ENCODE peak calls at places on chromosomes 13 and 19, in seven cellular contexts. I, Y, D, G, N, C and W are unnamed samples.

GRCh38 chr13:94708031-94708571 is 4.2 kb downstream of the SOX21 start:
- DNase-seq in N (peak; percentile 95), D (peak; percentile 80), I (no peak), Y (no peak), C (no peak), G (no peak), W (no peak)

GRCh38 chr13:110376120-110376519 is 69.0 kb downstream of the COL4A2 start:
- DNase-seq in G (no peak), I (no peak), Y (no peak), D (no peak), N (no peak), C (peak; percentile 51), W (no peak)

GRCh38 chr13:43185206-43185605 is 161.8 kb downstream of the DNAJC15 start:
- DNase-seq in C (no peak), Y (no peak), N (no peak), I (no peak), D (no peak), G (no peak), W (no peak)

GRCh38 chr13:20924758-20925394 is 22.3 kb upstream of the XPO4 start:
- DNase-seq in N (peak; percentile 91), G (peak; percentile 86), I (peak; percentile 81), D (peak; percentile 76), C (peak; percentile 75), Y (peak; percentile 40), W (peak; percentile 81)

GRCh38 chr13:112973577-112973951 is 4.5 kb downstream of the MCF2L start:
- DNase-seq in G (no peak), N (no peak), C (no peak), I (no peak), Y (no peak), D (no peak), W (no peak)

GRCh38 chr19:15303105-15303780 is 29.1 kb downstream of the BRD4 start:
- DNase-seq in I (no peak), G (peak; percentile 45), D (no peak), Y (no peak), N (no peak), C (peak; percentile 51), W (no peak)

GRCh38 chr13:105805866-105806265 is 729.6 kb downstream of the EFNB2 start:
- DNase-seq in D (no peak), C (no peak), Y (no peak), G (no peak), N (no peak), I (no peak), W (no peak)

GRCh38 chr13:19171563-19171962 is 10.1 kb downstream of the TUBA3C start:
- DNase-seq in C (no peak), G (no peak), Y (no peak), N (no peak), D (no peak), I (no peak), W (no peak)

GRCh38 chr13:33229446-33230177 is 55.9 kb downstream of the STARD13 start:
- DNase-seq in N (peak; percentile 10), I (no peak), G (no peak), C (no peak), Y (no peak), D (no peak), W (no peak)

GRCh38 chr19:8681345-8682021 is 17.1 kb downstream of the ACTL9 start:
- DNase-seq in G (peak; percentile 16), C (no peak), N (no peak), I (no peak), D (no peak), Y (no peak), W (no peak)

GRCh38 chr13:87331178-87331577 is 340.0 kb upstream of the SLITRK5 start:
- DNase-seq in I (no peak), D (no peak), G (no peak), C (peak; percentile 30), Y (peak; percentile 5), N (no peak), W (no peak)

GRCh38 chr13:24233351-24233901 is 72.9 kb downstream of the SPATA13 start:
- DNase-seq in Y (no peak), I (no peak), N (peak; percentile 68), D (no peak), G (no peak), C (peak; percentile 76), W (no peak)

GRCh38 chr19:19552811-19553210 is 14.7 kb downstream of the CILP2 start:
- DNase-seq in G (peak; percentile 45), C (peak; percentile 29), D (peak; percentile 84), I (peak; percentile 19), N (peak; percentile 65), Y (no peak), W (no peak)

GRCh38 chr13:46173656-46174055 is 8.3 kb downstream of the LCP1 start:
- DNase-seq in I (peak; percentile 47), N (no peak), C (no peak), D (no peak), Y (no peak), G (no peak), W (no peak)

GRCh38 chr13:114127473-114128347 is 4.7 kb downstream of the RASA3 start:
- DNase-seq in Y (no peak), C (no peak), N (no peak), G (no peak), I (no peak), D (no peak), W (no peak)

DNA sequence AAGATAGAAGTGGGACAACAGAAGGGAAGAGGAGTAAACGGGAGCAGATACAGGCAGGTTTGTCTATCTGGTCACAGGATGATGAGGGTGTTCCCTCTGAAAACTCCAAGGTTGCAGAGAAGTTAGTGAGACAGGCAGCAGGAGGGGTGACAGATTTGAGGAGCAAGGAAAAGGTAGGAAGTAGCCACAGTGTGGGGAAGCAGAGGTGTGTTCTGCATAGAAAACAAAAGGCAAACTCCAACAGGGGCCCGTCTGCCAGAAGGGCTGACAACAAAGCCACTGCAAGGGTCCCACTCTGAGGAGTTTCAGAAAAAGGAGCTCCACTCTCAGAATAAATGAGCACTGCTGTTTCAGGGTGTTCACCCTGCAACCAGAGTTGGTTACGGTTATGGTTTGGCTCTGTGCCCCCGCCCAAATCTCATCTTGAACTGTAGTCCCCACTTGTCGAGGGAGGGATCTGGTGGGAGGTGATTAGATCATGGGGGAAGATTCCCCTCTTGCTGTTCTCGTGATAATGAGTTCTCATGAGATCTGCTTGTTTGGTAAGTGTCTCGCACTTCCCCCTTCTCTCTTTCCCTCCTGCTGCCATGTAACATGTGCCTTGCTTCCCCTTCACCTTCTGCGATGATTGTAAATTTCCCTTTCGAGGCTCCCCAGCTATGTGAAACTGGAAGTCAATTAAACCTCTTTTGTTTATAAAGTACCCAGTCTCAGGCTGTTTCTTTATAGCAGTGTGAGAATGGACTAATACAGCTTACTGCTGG is 32.1 kb downstream of the SMAD9 start:
- DNase-seq in G (no peak), I (peak; percentile 10), N (peak; percentile 26), Y (no peak), D (peak; percentile 35), C (peak; percentile 4), W (no peak)
- H3K4me2 ChIP-seq in G (no peak overlapping the region), I (no peak overlapping the region), N (peak overlapping the region; percentile 50), Y (no peak overlapping the region), D (peak overlapping the region; percentile 10), C (no peak overlapping the region), W (no peak overlapping the region)

GRCh38 chr13:30418886-30419459 is 3.3 kb upstream of the UBE2L5 start:
- DNase-seq in G (no peak), D (no peak), Y (no peak), I (no peak), C (no peak), N (no peak), W (peak; percentile 54)

GRCh38 chr13:30413842-30414241 is 8.5 kb upstream of the UBE2L5 start:
- DNase-seq in I (no peak), D (no peak), Y (no peak), G (no peak), N (no peak), C (no peak), W (no peak)

GRCh38 chr13:30418075-30418715 is 4.1 kb upstream of the UBE2L5 start:
- DNase-seq in G (no peak), D (no peak), Y (no peak), C (no peak), I (no peak), N (no peak), W (no peak)

GRCh38 chr13:30415430-30416030 is 6.8 kb upstream of the UBE2L5 start:
- DNase-seq in G (no peak), D (no peak), C (peak; percentile 28), Y (no peak), N (no peak), I (peak; percentile 86), W (no peak)

DNA sequence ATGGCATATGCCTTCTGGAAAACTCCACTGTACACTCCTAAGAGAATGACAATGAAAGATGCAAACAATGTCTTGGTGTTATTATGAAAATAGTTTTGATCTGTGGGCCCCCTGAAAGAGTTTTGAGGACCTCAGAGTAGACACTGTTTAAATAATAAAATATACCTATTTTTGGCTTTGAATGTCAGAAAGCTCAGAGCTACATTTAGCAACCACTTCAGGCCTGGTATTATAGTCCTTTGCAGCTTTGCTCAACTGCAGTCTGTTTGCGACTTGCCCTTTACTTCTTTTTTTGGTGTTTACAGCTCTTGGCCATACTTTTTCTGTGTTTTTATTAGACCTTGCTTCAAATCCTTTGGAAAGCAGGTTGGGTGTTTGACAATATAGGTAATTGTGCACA is 5.8 kb upstream of the UBE2L5 start:
- DNase-seq in N (no peak), D (no peak), C (no peak), Y (no peak), G (no peak), I (peak; percentile 57), W (no peak)
- H3K4me2 ChIP-seq in N (no peak overlapping the region), D (no peak overlapping the region), C (no peak overlapping the region), Y (no peak overlapping the region), G (no peak overlapping the region), I (peak overlapping the region; percentile 87), W (no peak overlapping the region)

GRCh38 chr19:1173160-1173844 is 766 bp downstream of the SBNO2 start:
- DNase-seq in D (no peak), I (peak; percentile 19), Y (no peak), C (no peak), N (peak; percentile 46), G (no peak), W (peak; percentile 27)

GRCh38 chr19:1181606-1182005 is 7.5 kb upstream of the SBNO2 start:
- DNase-seq in C (no peak), D (no peak), Y (no peak), I (no peak), N (no peak), G (peak; percentile 80), W (no peak)

GRCh38 chr19:1173845-1174809 is at the start of gene SBNO2:
- DNase-seq in C (peak; percentile 75), G (peak; percentile 84), N (peak; percentile 93), I (peak; percentile 91), Y (no peak), D (peak; percentile 91), W (peak; percentile 92)

GRCh38 chr19:1175020-1175419 is 952 bp upstream of the SBNO2 start:
- DNase-seq in G (no peak), I (no peak), C (no peak), Y (no peak), N (no peak), D (no peak), W (no peak)

GRCh38 chr19:1177322-1178114 is 3.5 kb upstream of the SBNO2 start:
- DNase-seq in Y (peak; percentile 95), N (no peak), G (peak; percentile 94), I (no peak), D (no peak), C (peak; percentile 97), W (no peak)
- H3K4me2 ChIP-seq in Y (peak overlapping the region; percentile 59), N (no peak overlapping the region), G (peak overlapping the region; percentile 77), I (no peak overlapping the region), D (no peak overlapping the region), C (peak overlapping the region; percentile 28), W (no peak overlapping the region)

DNA sequence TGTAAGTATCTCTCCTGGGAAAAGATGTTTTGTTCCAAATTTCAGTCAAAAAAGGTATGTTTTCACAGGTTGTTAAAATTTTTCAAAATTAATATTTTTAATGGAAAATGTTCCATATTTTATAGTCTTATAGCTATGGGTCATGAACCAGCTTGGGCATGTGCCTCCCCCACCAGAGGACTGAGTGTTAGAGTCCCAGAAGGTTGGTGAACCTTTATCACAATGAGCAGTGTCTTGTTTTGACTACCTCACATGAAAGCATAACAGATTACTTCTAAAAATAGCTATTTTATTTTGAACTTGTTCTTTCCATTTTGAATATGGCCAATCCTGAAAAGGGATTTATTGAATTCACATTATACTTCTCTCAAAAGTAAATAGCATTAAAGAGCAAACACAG is 112.5 kb upstream of the TSC22D1 start:
- DNase-seq in G (no peak), D (no peak), C (no peak), N (no peak), Y (no peak), I (no peak), W (no peak)
- H3K4me2 ChIP-seq in G (no peak overlapping the region), D (no peak overlapping the region), C (no peak overlapping the region), N (no peak overlapping the region), Y (no peak overlapping the region), I (no peak overlapping the region), W (no peak overlapping the region)